ENCODE peak calls at places on chromosomes 12 and 14, in nine cellular contexts. One of them, this sample, is unnamed.
A peak's percentile ranks its signal among the peaks of the same experiment; 100 is the strongest.

GRCh38 chr14:58131386-58131785 is 20.6 kb downstream of the ARMH4 start:
- DNase-seq in right atrium auricular region: no peak
- DNase-seq in astrocyte of the spinal cord: peak; percentile 34
- DNase-seq in nephron progenitor cell: no peak
- DNase-seq in mesothelial cell of epicardium: no peak
- DNase-seq in adrenal gland: no peak
- DNase-seq in psoas muscle: no peak
- DNase-seq in lower leg skin: no peak
- DNase-seq in body of pancreas: no peak
- DNase-seq in this sample: no peak

GRCh38 chr12:57553343-57554202 is 3.7 kb downstream of the KIF5A start:
- DNase-seq in right atrium auricular region: no peak
- DNase-seq in astrocyte of the spinal cord: no peak
- DNase-seq in nephron progenitor cell: peak; percentile 40
- DNase-seq in mesothelial cell of epicardium: no peak
- DNase-seq in adrenal gland: no peak
- DNase-seq in psoas muscle: no peak
- DNase-seq in lower leg skin: no peak
- DNase-seq in body of pancreas: no peak
- DNase-seq in this sample: no peak

GRCh38 chr14:34098045-34098984 is 147.4 kb upstream of the EGLN3 start:
- DNase-seq in right atrium auricular region: no peak
- DNase-seq in astrocyte of the spinal cord: peak; percentile 64
- DNase-seq in nephron progenitor cell: peak; percentile 38
- DNase-seq in mesothelial cell of epicardium: no peak
- DNase-seq in adrenal gland: peak; percentile 21
- DNase-seq in psoas muscle: peak; percentile 62
- DNase-seq in lower leg skin: peak; percentile 41
- DNase-seq in body of pancreas: peak; percentile 39
- DNase-seq in this sample: no peak

GRCh38 chr14:89911018-89911919 is 43.3 kb downstream of the EFCAB11 start:
- DNase-seq in right atrium auricular region: no peak
- DNase-seq in astrocyte of the spinal cord: peak; percentile 86
- DNase-seq in nephron progenitor cell: no peak
- DNase-seq in mesothelial cell of epicardium: no peak
- DNase-seq in adrenal gland: no peak
- DNase-seq in psoas muscle: no peak
- DNase-seq in lower leg skin: peak; percentile 22
- DNase-seq in body of pancreas: peak; percentile 23
- DNase-seq in this sample: no peak

GRCh38 chr14:100899841-100900771 is 3.4 kb downstream of the RTL1 start:
- DNase-seq in right atrium auricular region: peak; percentile 58
- DNase-seq in astrocyte of the spinal cord: no peak
- DNase-seq in nephron progenitor cell: peak; percentile 43
- DNase-seq in mesothelial cell of epicardium: no peak
- DNase-seq in adrenal gland: peak; percentile 39
- DNase-seq in psoas muscle: no peak
- DNase-seq in lower leg skin: no peak
- DNase-seq in body of pancreas: peak; percentile 21
- DNase-seq in this sample: no peak

GRCh38 chr12:125128380-125128779 is 63.1 kb downstream of the AACS start:
- DNase-seq in right atrium auricular region: no peak
- DNase-seq in astrocyte of the spinal cord: no peak
- DNase-seq in nephron progenitor cell: no peak
- DNase-seq in mesothelial cell of epicardium: no peak
- DNase-seq in adrenal gland: no peak
- DNase-seq in psoas muscle: no peak
- DNase-seq in lower leg skin: no peak
- DNase-seq in body of pancreas: no peak
- DNase-seq in this sample: no peak

GRCh38 chr12:124390442-124391116 is 95.7 kb downstream of the RFLNA start:
- DNase-seq in right atrium auricular region: peak; percentile 91
- DNase-seq in astrocyte of the spinal cord: peak; percentile 73
- DNase-seq in nephron progenitor cell: no peak
- DNase-seq in mesothelial cell of epicardium: no peak
- DNase-seq in adrenal gland: peak; percentile 64
- DNase-seq in psoas muscle: peak; percentile 84
- DNase-seq in lower leg skin: no peak
- DNase-seq in body of pancreas: no peak
- DNase-seq in this sample: peak; percentile 44

GRCh38 chr12:67543371-67543770 is 105.2 kb upstream of the DYRK2 start:
- DNase-seq in right atrium auricular region: no peak
- DNase-seq in astrocyte of the spinal cord: no peak
- DNase-seq in nephron progenitor cell: no peak
- DNase-seq in mesothelial cell of epicardium: no peak
- DNase-seq in adrenal gland: no peak
- DNase-seq in psoas muscle: no peak
- DNase-seq in lower leg skin: no peak
- DNase-seq in body of pancreas: no peak
- DNase-seq in this sample: no peak

GRCh38 chr12:14239935-14240872 is 125.3 kb upstream of the ATF7IP start:
- DNase-seq in right atrium auricular region: no peak
- DNase-seq in astrocyte of the spinal cord: no peak
- DNase-seq in nephron progenitor cell: peak; percentile 33
- DNase-seq in mesothelial cell of epicardium: no peak
- DNase-seq in adrenal gland: no peak
- DNase-seq in psoas muscle: no peak
- DNase-seq in lower leg skin: no peak
- DNase-seq in body of pancreas: peak; percentile 28
- DNase-seq in this sample: peak; percentile 45

GRCh38 chr14:99722741-99723140 is 38.6 kb downstream of the CYP46A1 start:
- DNase-seq in right atrium auricular region: peak; percentile 48
- DNase-seq in astrocyte of the spinal cord: no peak
- DNase-seq in nephron progenitor cell: no peak
- DNase-seq in mesothelial cell of epicardium: no peak
- DNase-seq in adrenal gland: no peak
- DNase-seq in psoas muscle: no peak
- DNase-seq in lower leg skin: no peak
- DNase-seq in body of pancreas: no peak
- DNase-seq in this sample: no peak

GRCh38 chr12:110071967-110072366 is 23.6 kb upstream of the C12orf76 start:
- DNase-seq in right atrium auricular region: no peak
- DNase-seq in astrocyte of the spinal cord: no peak
- DNase-seq in nephron progenitor cell: no peak
- DNase-seq in mesothelial cell of epicardium: no peak
- DNase-seq in adrenal gland: no peak
- DNase-seq in psoas muscle: no peak
- DNase-seq in lower leg skin: no peak
- DNase-seq in body of pancreas: no peak
- DNase-seq in this sample: no peak

GRCh38 chr12:125406131-125406530 is 340.9 kb downstream of the AACS start:
- DNase-seq in right atrium auricular region: no peak
- DNase-seq in astrocyte of the spinal cord: no peak
- DNase-seq in nephron progenitor cell: no peak
- DNase-seq in mesothelial cell of epicardium: no peak
- DNase-seq in adrenal gland: no peak
- DNase-seq in psoas muscle: no peak
- DNase-seq in lower leg skin: no peak
- DNase-seq in body of pancreas: no peak
- DNase-seq in this sample: no peak

GRCh38 chr14:60648934-60649814 is at the start of gene SIX1:
- DNase-seq in right atrium auricular region: no peak
- DNase-seq in astrocyte of the spinal cord: peak; percentile 95
- DNase-seq in nephron progenitor cell: peak; percentile 85
- DNase-seq in mesothelial cell of epicardium: peak; percentile 53
- DNase-seq in adrenal gland: peak; percentile 78
- DNase-seq in psoas muscle: peak; percentile 92
- DNase-seq in lower leg skin: no peak
- DNase-seq in body of pancreas: peak; percentile 51
- DNase-seq in this sample: peak; percentile 27

GRCh38 chr12:54411398-54412241 is 7.4 kb downstream of the ITGA5 start:
- DNase-seq in right atrium auricular region: peak; percentile 90
- DNase-seq in astrocyte of the spinal cord: peak; percentile 86
- DNase-seq in nephron progenitor cell: no peak
- DNase-seq in mesothelial cell of epicardium: no peak
- DNase-seq in adrenal gland: peak; percentile 93
- DNase-seq in psoas muscle: peak; percentile 83
- DNase-seq in lower leg skin: peak; percentile 90
- DNase-seq in body of pancreas: no peak
- DNase-seq in this sample: no peak

GRCh38 chr12:113863455-113863845 is 102.7 kb downstream of the RBM19 start:
- DNase-seq in right atrium auricular region: no peak
- DNase-seq in astrocyte of the spinal cord: no peak
- DNase-seq in nephron progenitor cell: no peak
- DNase-seq in mesothelial cell of epicardium: no peak
- DNase-seq in adrenal gland: no peak
- DNase-seq in psoas muscle: no peak
- DNase-seq in lower leg skin: no peak
- DNase-seq in body of pancreas: no peak
- DNase-seq in this sample: no peak

GRCh38 chr12:131090254-131091210 is 136.8 kb downstream of the ADGRD1 start:
- DNase-seq in right atrium auricular region: no peak
- DNase-seq in astrocyte of the spinal cord: no peak
- DNase-seq in nephron progenitor cell: no peak
- DNase-seq in mesothelial cell of epicardium: no peak
- DNase-seq in adrenal gland: peak; percentile 2
- DNase-seq in psoas muscle: no peak
- DNase-seq in lower leg skin: no peak
- DNase-seq in body of pancreas: no peak
- DNase-seq in this sample: peak; percentile 5

GRCh38 chr14:104182857-104183425 is 44.6 kb downstream of the KIF26A start:
- DNase-seq in right atrium auricular region: no peak
- DNase-seq in astrocyte of the spinal cord: no peak
- DNase-seq in nephron progenitor cell: no peak
- DNase-seq in mesothelial cell of epicardium: no peak
- DNase-seq in adrenal gland: no peak
- DNase-seq in psoas muscle: no peak
- DNase-seq in lower leg skin: no peak
- DNase-seq in body of pancreas: no peak
- DNase-seq in this sample: no peak

GRCh38 chr12:15336772-15337553 is 14.7 kb downstream of the PTPRO start:
- DNase-seq in right atrium auricular region: no peak
- DNase-seq in astrocyte of the spinal cord: peak; percentile 54
- DNase-seq in nephron progenitor cell: no peak
- DNase-seq in mesothelial cell of epicardium: no peak
- DNase-seq in adrenal gland: no peak
- DNase-seq in psoas muscle: no peak
- DNase-seq in lower leg skin: no peak
- DNase-seq in body of pancreas: no peak
- DNase-seq in this sample: no peak

GRCh38 chr12:46770501-46771183 is 55.2 kb downstream of the SLC38A4 start:
- DNase-seq in right atrium auricular region: no peak
- DNase-seq in astrocyte of the spinal cord: peak; percentile 48
- DNase-seq in nephron progenitor cell: peak; percentile 22
- DNase-seq in mesothelial cell of epicardium: no peak
- DNase-seq in adrenal gland: peak; percentile 34
- DNase-seq in psoas muscle: peak; percentile 49
- DNase-seq in lower leg skin: no peak
- DNase-seq in body of pancreas: peak; percentile 28
- DNase-seq in this sample: no peak

DNA sequence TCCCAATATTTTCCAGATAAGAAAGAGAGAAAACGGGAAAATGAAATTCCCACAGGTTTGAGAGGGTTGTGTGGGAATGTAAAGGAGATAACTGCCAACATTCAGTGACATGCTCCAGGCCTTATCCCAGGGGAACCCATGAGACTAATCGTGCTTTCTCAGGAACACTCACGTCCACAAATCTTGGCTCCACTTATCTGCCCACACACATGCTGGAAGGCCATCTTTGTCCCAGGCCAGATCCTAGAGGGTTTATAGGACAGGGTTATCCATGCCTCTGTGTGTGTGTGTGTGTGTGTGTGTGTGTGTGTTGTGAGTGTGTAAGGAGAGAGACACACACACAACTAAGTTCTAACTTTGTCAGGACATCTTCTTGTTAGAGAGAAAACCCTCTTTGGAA is 182.2 kb upstream of the E2F7 start:
- DNase-seq in right atrium auricular region: no peak
- DNase-seq in astrocyte of the spinal cord: no peak
- DNase-seq in nephron progenitor cell: no peak
- DNase-seq in mesothelial cell of epicardium: no peak
- DNase-seq in adrenal gland: no peak
- DNase-seq in psoas muscle: no peak
- DNase-seq in lower leg skin: no peak
- DNase-seq in body of pancreas: no peak
- DNase-seq in this sample: no peak
- TF ChIP-seq CTCF in right atrium auricular region: no peak
- TF ChIP-seq CTCF in astrocyte of the spinal cord: no peak
- TF ChIP-seq CTCF in nephron progenitor cell: no peak
- TF ChIP-seq CTCF in mesothelial cell of epicardium: no peak
- TF ChIP-seq CTCF in adrenal gland: no peak
- TF ChIP-seq CTCF in psoas muscle: no peak
- TF ChIP-seq CTCF in lower leg skin: no peak
- TF ChIP-seq CTCF in body of pancreas: no peak
- TF ChIP-seq CTCF in this sample: no peak

GRCh38 chr14:20167091-20167490 is 23.6 kb upstream of the OR11G2 start:
- DNase-seq in right atrium auricular region: no peak
- DNase-seq in astrocyte of the spinal cord: no peak
- DNase-seq in nephron progenitor cell: no peak
- DNase-seq in mesothelial cell of epicardium: no peak
- DNase-seq in adrenal gland: no peak
- DNase-seq in psoas muscle: no peak
- DNase-seq in lower leg skin: no peak
- DNase-seq in body of pancreas: no peak
- DNase-seq in this sample: no peak
- TF ChIP-seq CTCF in right atrium auricular region: no peak
- TF ChIP-seq CTCF in astrocyte of the spinal cord: no peak
- TF ChIP-seq CTCF in nephron progenitor cell: no peak
- TF ChIP-seq CTCF in mesothelial cell of epicardium: no peak
- TF ChIP-seq CTCF in adrenal gland: no peak
- TF ChIP-seq CTCF in psoas muscle: no peak
- TF ChIP-seq CTCF in lower leg skin: no peak
- TF ChIP-seq CTCF in body of pancreas: no peak
- TF ChIP-seq CTCF in this sample: no peak

GRCh38 chr12:112419269-112420133 is 754 bp downstream of the PTPN11 start:
- DNase-seq in right atrium auricular region: peak; percentile 81
- DNase-seq in astrocyte of the spinal cord: peak; percentile 75
- DNase-seq in nephron progenitor cell: peak; percentile 51
- DNase-seq in mesothelial cell of epicardium: peak; percentile 34
- DNase-seq in adrenal gland: peak; percentile 75
- DNase-seq in psoas muscle: peak; percentile 89
- DNase-seq in lower leg skin: peak; percentile 66
- DNase-seq in body of pancreas: peak; percentile 81
- DNase-seq in this sample: no peak
- TF ChIP-seq CTCF in right atrium auricular region: no peak
- TF ChIP-seq CTCF in astrocyte of the spinal cord: no peak
- TF ChIP-seq CTCF in nephron progenitor cell: no peak
- TF ChIP-seq CTCF in mesothelial cell of epicardium: peak; percentile 13
- TF ChIP-seq CTCF in adrenal gland: no peak
- TF ChIP-seq CTCF in psoas muscle: no peak
- TF ChIP-seq CTCF in lower leg skin: no peak
- TF ChIP-seq CTCF in body of pancreas: no peak
- TF ChIP-seq CTCF in this sample: no peak

DNA sequence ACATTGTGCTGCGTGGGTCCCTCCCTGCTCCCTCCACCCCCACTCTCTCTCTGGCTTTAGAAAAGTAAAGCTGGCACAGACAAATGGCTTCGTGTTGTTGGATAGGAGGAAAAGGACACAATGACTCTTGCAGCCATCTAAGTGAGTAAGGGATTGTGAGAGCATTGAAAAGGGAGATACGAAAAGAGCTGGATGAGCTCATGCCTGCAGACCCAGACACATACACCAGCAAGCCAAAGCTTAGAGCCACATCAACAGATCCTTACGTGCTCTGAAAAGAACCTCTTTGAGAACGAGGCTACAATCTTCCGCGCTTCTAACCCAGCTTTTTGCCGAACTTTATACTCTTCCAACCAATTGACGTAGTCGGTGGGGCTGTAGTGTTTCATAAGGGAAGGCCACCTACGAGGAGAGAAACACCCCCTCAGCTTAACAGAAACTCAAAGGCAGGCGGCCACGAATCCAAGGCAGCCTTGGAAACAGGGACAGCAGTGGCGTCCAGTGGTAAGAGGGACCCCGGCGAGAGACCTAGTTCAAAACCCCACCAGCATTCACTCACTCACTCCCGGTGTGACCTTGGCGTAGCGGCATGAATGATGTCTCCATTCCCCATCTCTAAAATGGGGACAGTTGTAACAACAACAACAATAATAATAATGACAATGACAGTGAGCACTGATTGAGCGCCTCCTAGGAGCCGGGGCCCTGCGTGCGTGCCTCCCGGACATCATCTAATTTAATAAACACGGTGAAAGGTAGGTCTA is 1.1 kb downstream of the FBXO21 start:
- DNase-seq in right atrium auricular region: no peak
- DNase-seq in astrocyte of the spinal cord: peak; percentile 53
- DNase-seq in nephron progenitor cell: no peak
- DNase-seq in mesothelial cell of epicardium: no peak
- DNase-seq in adrenal gland: peak; percentile 59
- DNase-seq in psoas muscle: no peak
- DNase-seq in lower leg skin: no peak
- DNase-seq in body of pancreas: no peak
- DNase-seq in this sample: no peak
- TF ChIP-seq CTCF in right atrium auricular region: no peak
- TF ChIP-seq CTCF in astrocyte of the spinal cord: no peak
- TF ChIP-seq CTCF in nephron progenitor cell: no peak
- TF ChIP-seq CTCF in mesothelial cell of epicardium: no peak
- TF ChIP-seq CTCF in adrenal gland: no peak
- TF ChIP-seq CTCF in psoas muscle: no peak
- TF ChIP-seq CTCF in lower leg skin: no peak
- TF ChIP-seq CTCF in body of pancreas: no peak
- TF ChIP-seq CTCF in this sample: no peak

This sample was measured in activated B cell treated with CpG ODN at 0.5 μM for 24 hours.